ENCODE peak calls at places on chromosomes 13 and 19, in seven cellular contexts. One of them, this sample, is unnamed.

GRCh38 chr13:107144432-107144831 is 576.5 kb upstream of the ARGLU1 start:
- DNase-seq in dorsolateral prefrontal cortex: no peak
- DNase-seq in stomach: no peak
- DNase-seq in uterus: no peak
- DNase-seq in fibroblast of pulmonary artery: peak
- DNase-seq in suprapubic skin: no peak
- DNase-seq in endodermal cell: no peak
- DNase-seq in this sample: no peak

GRCh38 chr13:76286178-76286577 is 600.0 kb downstream of the KCTD12 start:
- DNase-seq in dorsolateral prefrontal cortex: no peak
- DNase-seq in stomach: no peak
- DNase-seq in uterus: no peak
- DNase-seq in fibroblast of pulmonary artery: peak
- DNase-seq in suprapubic skin: no peak
- DNase-seq in endodermal cell: no peak
- DNase-seq in this sample: no peak

GRCh38 chr19:45154064-45154827 is 6.5 kb downstream of the NKPD1 start:
- DNase-seq in dorsolateral prefrontal cortex: no peak
- DNase-seq in stomach: no peak
- DNase-seq in uterus: no peak
- DNase-seq in fibroblast of pulmonary artery: peak
- DNase-seq in suprapubic skin: no peak
- DNase-seq in endodermal cell: no peak
- DNase-seq in this sample: no peak

GRCh38 chr13:35388979-35389378 is 87.5 kb downstream of the MAB21L1 start:
- DNase-seq in dorsolateral prefrontal cortex: no peak
- DNase-seq in stomach: no peak
- DNase-seq in uterus: no peak
- DNase-seq in fibroblast of pulmonary artery: peak
- DNase-seq in suprapubic skin: no peak
- DNase-seq in endodermal cell: no peak
- DNase-seq in this sample: no peak

GRCh38 chr19:19223060-19223459 is 11.3 kb downstream of the NCAN start:
- DNase-seq in dorsolateral prefrontal cortex: no peak
- DNase-seq in stomach: no peak
- DNase-seq in uterus: no peak
- DNase-seq in fibroblast of pulmonary artery: no peak
- DNase-seq in suprapubic skin: no peak
- DNase-seq in endodermal cell: no peak
- DNase-seq in this sample: no peak

GRCh38 chr19:45469835-45470146 is 2.0 kb downstream of the FOSB start:
- DNase-seq in dorsolateral prefrontal cortex: no peak
- DNase-seq in stomach: peak
- DNase-seq in uterus: no peak
- DNase-seq in fibroblast of pulmonary artery: no peak
- DNase-seq in suprapubic skin: no peak
- DNase-seq in endodermal cell: no peak
- DNase-seq in this sample: no peak

GRCh38 chr19:53876651-53877224 is 5.3 kb upstream of the PRKCG start:
- DNase-seq in dorsolateral prefrontal cortex: no peak
- DNase-seq in stomach: no peak
- DNase-seq in uterus: no peak
- DNase-seq in fibroblast of pulmonary artery: peak
- DNase-seq in suprapubic skin: no peak
- DNase-seq in endodermal cell: no peak
- DNase-seq in this sample: no peak

GRCh38 chr19:56071151-56071550 is 49.9 kb downstream of the ZNF787 start:
- DNase-seq in dorsolateral prefrontal cortex: no peak
- DNase-seq in stomach: no peak
- DNase-seq in uterus: no peak
- DNase-seq in fibroblast of pulmonary artery: no peak
- DNase-seq in suprapubic skin: no peak
- DNase-seq in endodermal cell: peak
- DNase-seq in this sample: no peak

GRCh38 chr19:6500837-6501739 is 1.0 kb downstream of the TUBB4A start:
- DNase-seq in dorsolateral prefrontal cortex: no peak
- DNase-seq in stomach: no peak
- DNase-seq in uterus: no peak
- DNase-seq in fibroblast of pulmonary artery: no peak
- DNase-seq in suprapubic skin: no peak
- DNase-seq in endodermal cell: peak
- DNase-seq in this sample: peak

GRCh38 chr13:114161644-114162532 is 17.2 kb upstream of the CFAP97D2 start:
- DNase-seq in dorsolateral prefrontal cortex: no peak
- DNase-seq in stomach: peak
- DNase-seq in uterus: peak
- DNase-seq in fibroblast of pulmonary artery: peak
- DNase-seq in suprapubic skin: no peak
- DNase-seq in endodermal cell: no peak
- DNase-seq in this sample: no peak

GRCh38 chr19:46887240-46887782 is 26.5 kb downstream of the ARHGAP35 start:
- DNase-seq in dorsolateral prefrontal cortex: no peak
- DNase-seq in stomach: no peak
- DNase-seq in uterus: no peak
- DNase-seq in fibroblast of pulmonary artery: no peak
- DNase-seq in suprapubic skin: no peak
- DNase-seq in endodermal cell: no peak
- DNase-seq in this sample: no peak

GRCh38 chr13:92187378-92187989 is 789.1 kb downstream of the GPC5 start:
- DNase-seq in dorsolateral prefrontal cortex: no peak
- DNase-seq in stomach: no peak
- DNase-seq in uterus: no peak
- DNase-seq in fibroblast of pulmonary artery: peak
- DNase-seq in suprapubic skin: no peak
- DNase-seq in endodermal cell: peak
- DNase-seq in this sample: no peak

GRCh38 chr19:2454962-2455409 is 1.8 kb downstream of the LMNB2 start:
- DNase-seq in dorsolateral prefrontal cortex: no peak
- DNase-seq in stomach: no peak
- DNase-seq in uterus: no peak
- DNase-seq in fibroblast of pulmonary artery: no peak
- DNase-seq in suprapubic skin: no peak
- DNase-seq in endodermal cell: no peak
- DNase-seq in this sample: no peak

GRCh38 chr13:43424386-43424785 is 362.4 kb downstream of the ENOX1 start:
- DNase-seq in dorsolateral prefrontal cortex: no peak
- DNase-seq in stomach: no peak
- DNase-seq in uterus: no peak
- DNase-seq in fibroblast of pulmonary artery: no peak
- DNase-seq in suprapubic skin: no peak
- DNase-seq in endodermal cell: no peak
- DNase-seq in this sample: no peak

GRCh38 chr19:38277969-38278680 is 13.8 kb downstream of the SPINT2 start:
- DNase-seq in dorsolateral prefrontal cortex: no peak
- DNase-seq in stomach: peak
- DNase-seq in uterus: peak
- DNase-seq in fibroblast of pulmonary artery: peak
- DNase-seq in suprapubic skin: no peak
- DNase-seq in endodermal cell: no peak
- DNase-seq in this sample: no peak

GRCh38 chr13:97781891-97782305 is 171.6 kb upstream of the IPO5 start:
- DNase-seq in dorsolateral prefrontal cortex: no peak
- DNase-seq in stomach: no peak
- DNase-seq in uterus: no peak
- DNase-seq in fibroblast of pulmonary artery: peak
- DNase-seq in suprapubic skin: no peak
- DNase-seq in endodermal cell: no peak
- DNase-seq in this sample: no peak

DNA sequence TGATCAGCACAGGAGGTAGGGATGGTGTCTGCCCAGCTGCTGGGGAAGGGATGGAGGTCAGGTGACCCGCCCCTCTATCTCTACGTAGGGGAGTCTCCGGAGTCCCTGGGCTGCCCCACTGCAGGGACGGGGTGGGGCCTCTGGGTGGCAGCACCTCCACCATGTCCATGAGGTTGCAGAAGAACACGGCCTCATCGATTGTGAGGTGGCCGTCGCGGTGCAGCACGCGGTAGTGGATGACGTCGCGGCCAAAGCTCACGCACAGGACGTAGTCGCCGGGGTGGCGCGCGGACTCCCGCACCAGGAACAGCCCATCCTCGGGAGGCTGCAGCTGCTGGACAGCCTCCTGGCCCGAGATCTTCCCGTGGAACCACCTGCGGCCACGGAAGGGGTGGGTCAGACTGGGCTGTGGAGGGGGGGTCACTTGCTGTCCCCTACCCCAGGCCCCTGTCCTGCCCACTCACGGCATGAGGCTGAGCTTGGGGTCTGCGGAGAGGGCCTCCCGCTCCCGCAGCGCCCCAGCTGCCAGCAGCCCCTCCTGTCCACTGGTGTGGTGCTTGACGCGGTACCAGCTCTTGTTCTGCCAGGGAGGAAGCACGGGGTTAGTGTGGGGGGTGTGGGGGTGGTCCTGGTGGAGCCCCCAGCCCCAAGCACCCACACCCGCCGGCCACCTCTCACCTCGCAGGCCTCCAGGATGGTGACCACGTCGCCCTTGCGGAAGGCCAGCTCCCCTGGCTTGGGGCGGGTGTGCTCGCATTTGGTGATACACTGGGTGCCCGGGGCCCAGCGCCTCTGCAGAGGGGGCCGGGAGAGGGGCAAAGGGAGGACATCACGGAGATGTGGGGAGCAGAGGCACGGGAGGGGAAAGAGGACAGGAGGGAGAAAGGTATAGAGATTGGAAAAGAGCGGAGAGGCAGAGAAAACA is 2.3 kb downstream of the MATK start:
- DNase-seq in dorsolateral prefrontal cortex: no peak
- DNase-seq in stomach: no peak
- DNase-seq in uterus: no peak
- DNase-seq in fibroblast of pulmonary artery: no peak
- DNase-seq in suprapubic skin: no peak
- DNase-seq in endodermal cell: peak
- DNase-seq in this sample: no peak
- TF ChIP-seq CTCF in dorsolateral prefrontal cortex: no peak
- TF ChIP-seq CTCF in stomach: no peak
- TF ChIP-seq CTCF in uterus: no peak
- TF ChIP-seq CTCF in fibroblast of pulmonary artery: no peak
- TF ChIP-seq CTCF in suprapubic skin: no peak
- TF ChIP-seq CTCF in endodermal cell: peak
- TF ChIP-seq CTCF in this sample: peak

GRCh38 chr19:7636317-7636690 is 606 bp upstream of the STXBP2 start:
- DNase-seq in dorsolateral prefrontal cortex: no peak
- DNase-seq in stomach: no peak
- DNase-seq in uterus: no peak
- DNase-seq in fibroblast of pulmonary artery: no peak
- DNase-seq in suprapubic skin: no peak
- DNase-seq in endodermal cell: no peak
- DNase-seq in this sample: no peak

GRCh38 chr19:7637374-7638256 is 705 bp downstream of the STXBP2 start:
- DNase-seq in dorsolateral prefrontal cortex: no peak
- DNase-seq in stomach: peak
- DNase-seq in uterus: no peak
- DNase-seq in fibroblast of pulmonary artery: peak
- DNase-seq in suprapubic skin: no peak
- DNase-seq in endodermal cell: no peak
- DNase-seq in this sample: no peak

GRCh38 chr19:7635670-7636069 is 1.2 kb upstream of the STXBP2 start:
- DNase-seq in dorsolateral prefrontal cortex: no peak
- DNase-seq in stomach: no peak
- DNase-seq in uterus: no peak
- DNase-seq in fibroblast of pulmonary artery: no peak
- DNase-seq in suprapubic skin: no peak
- DNase-seq in endodermal cell: no peak
- DNase-seq in this sample: no peak

GRCh38 chr19:7638802-7639465 is 2.0 kb downstream of the STXBP2 start:
- DNase-seq in dorsolateral prefrontal cortex: no peak
- DNase-seq in stomach: no peak
- DNase-seq in uterus: no peak
- DNase-seq in fibroblast of pulmonary artery: no peak
- DNase-seq in suprapubic skin: no peak
- DNase-seq in endodermal cell: no peak
- DNase-seq in this sample: no peak

GRCh38 chr19:7636691-7637373 is at the start of gene STXBP2:
- DNase-seq in dorsolateral prefrontal cortex: no peak
- DNase-seq in stomach: peak
- DNase-seq in uterus: no peak
- DNase-seq in fibroblast of pulmonary artery: peak
- DNase-seq in suprapubic skin: no peak
- DNase-seq in endodermal cell: peak
- DNase-seq in this sample: peak
- TF ChIP-seq CTCF in dorsolateral prefrontal cortex: no peak
- TF ChIP-seq CTCF in stomach: no peak
- TF ChIP-seq CTCF in uterus: no peak
- TF ChIP-seq CTCF in fibroblast of pulmonary artery: no peak
- TF ChIP-seq CTCF in suprapubic skin: peak
- TF ChIP-seq CTCF in endodermal cell: peak
- TF ChIP-seq CTCF in this sample: peak

GRCh38 chr19:10365518-10365917 is 14.9 kb downstream of the TYK2 start:
- DNase-seq in dorsolateral prefrontal cortex: no peak
- DNase-seq in stomach: no peak
- DNase-seq in uterus: no peak
- DNase-seq in fibroblast of pulmonary artery: no peak
- DNase-seq in suprapubic skin: no peak
- DNase-seq in endodermal cell: no peak
- DNase-seq in this sample: no peak

GRCh38 chr19:10362259-10362658 is 18.1 kb downstream of the TYK2 start:
- DNase-seq in dorsolateral prefrontal cortex: no peak
- DNase-seq in stomach: no peak
- DNase-seq in uterus: no peak
- DNase-seq in fibroblast of pulmonary artery: no peak
- DNase-seq in suprapubic skin: no peak
- DNase-seq in endodermal cell: no peak
- DNase-seq in this sample: no peak

GRCh38 chr19:10363789-10364281 is 16.5 kb downstream of the TYK2 start:
- DNase-seq in dorsolateral prefrontal cortex: no peak
- DNase-seq in stomach: no peak
- DNase-seq in uterus: no peak
- DNase-seq in fibroblast of pulmonary artery: no peak
- DNase-seq in suprapubic skin: no peak
- DNase-seq in endodermal cell: no peak
- DNase-seq in this sample: no peak

GRCh38 chr19:10361569-10362011 is 18.8 kb downstream of the TYK2 start:
- DNase-seq in dorsolateral prefrontal cortex: no peak
- DNase-seq in stomach: no peak
- DNase-seq in uterus: no peak
- DNase-seq in fibroblast of pulmonary artery: no peak
- DNase-seq in suprapubic skin: no peak
- DNase-seq in endodermal cell: peak
- DNase-seq in this sample: no peak

DNA sequence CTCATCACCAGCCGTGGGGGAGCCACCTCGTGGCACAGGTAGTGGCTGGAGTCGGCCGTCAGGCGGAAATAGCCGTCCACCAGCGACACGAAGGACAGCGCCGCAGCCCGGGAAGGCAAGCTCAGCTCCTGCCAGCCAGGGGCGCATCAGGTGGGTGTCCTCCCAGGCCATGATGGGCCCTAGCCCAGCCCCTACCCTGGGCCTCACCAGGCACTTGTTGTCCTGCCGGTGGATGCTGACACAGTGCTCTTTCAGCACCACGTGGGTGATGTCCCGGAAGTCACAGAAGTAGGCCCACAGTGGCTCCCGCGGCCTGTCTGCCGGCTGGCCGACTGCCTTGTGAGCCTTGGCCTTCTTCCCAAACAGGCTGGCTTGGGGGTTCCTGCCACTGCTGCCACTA is 15.7 kb downstream of the TYK2 start:
- DNase-seq in dorsolateral prefrontal cortex: peak
- DNase-seq in stomach: no peak
- DNase-seq in uterus: no peak
- DNase-seq in fibroblast of pulmonary artery: no peak
- DNase-seq in suprapubic skin: no peak
- DNase-seq in endodermal cell: no peak
- DNase-seq in this sample: no peak
- TF ChIP-seq CTCF in dorsolateral prefrontal cortex: no peak
- TF ChIP-seq CTCF in stomach: no peak
- TF ChIP-seq CTCF in uterus: no peak
- TF ChIP-seq CTCF in fibroblast of pulmonary artery: no peak
- TF ChIP-seq CTCF in suprapubic skin: no peak
- TF ChIP-seq CTCF in endodermal cell: no peak
- TF ChIP-seq CTCF in this sample: no peak

GRCh38 chr13:74259641-74260040 is 125.4 kb upstream of the KLF12 start:
- DNase-seq in dorsolateral prefrontal cortex: no peak
- DNase-seq in stomach: no peak
- DNase-seq in uterus: no peak
- DNase-seq in fibroblast of pulmonary artery: no peak
- DNase-seq in suprapubic skin: no peak
- DNase-seq in endodermal cell: no peak
- DNase-seq in this sample: no peak
- TF ChIP-seq CTCF in dorsolateral prefrontal cortex: no peak
- TF ChIP-seq CTCF in stomach: no peak
- TF ChIP-seq CTCF in uterus: no peak
- TF ChIP-seq CTCF in fibroblast of pulmonary artery: no peak
- TF ChIP-seq CTCF in suprapubic skin: no peak
- TF ChIP-seq CTCF in endodermal cell: no peak
- TF ChIP-seq CTCF in this sample: no peak

This sample was measured in B cell.